ENCODE peak calls at places on chromosomes 11 and 22, in six cellular contexts. O is heart right ventricle, M is right atrium auricular region, Q is neural progenitor cell, H is heart left ventricle, J is uterus. D is an unnamed sample. For H3K9me3 and H3K4me1, the result is how much of the 10 kb centered on the place peaks cover.

GRCh38 chr22:45516923-45517675 is 14.4 kb downstream of the FBLN1 start:
- DNase-seq in O (no peak), M (no peak), Q (peak), H (no peak), J (no peak), D (no peak)

GRCh38 chr22:42873361-42873760 is 16.3 kb upstream of the ARFGAP3 start:
- DNase-seq in O (no peak), M (no peak), Q (no peak), H (no peak), J (no peak), D (no peak)

GRCh38 chr11:9951714-9952275 is 287.9 kb downstream of the SWAP70 start:
- DNase-seq in O (no peak), M (no peak), Q (no peak), H (no peak), J (peak), D (no peak)

GRCh38 chr11:129451524-129451923 is 75.9 kb downstream of the BARX2 start:
- DNase-seq in O (no peak), M (no peak), Q (no peak), H (no peak), J (no peak), D (no peak)

GRCh38 chr11:83072689-83073242 is 1.1 kb upstream of the RAB30 start:
- DNase-seq in O (no peak), M (no peak), Q (peak), H (no peak), J (no peak), D (no peak)

GRCh38 chr11:59557940-59558643 is 46.8 kb downstream of the OR4D9 start:
- DNase-seq in O (no peak), M (no peak), Q (peak), H (no peak), J (no peak), D (no peak)

GRCh38 chr11:132177106-132177505 is 806.7 kb downstream of the NTM start:
- DNase-seq in O (peak), M (no peak), Q (peak), H (no peak), J (no peak), D (no peak)

GRCh38 chr11:123510579-123510905 is 80.5 kb downstream of the GRAMD1B start:
- DNase-seq in O (no peak), M (no peak), Q (no peak), H (no peak), J (no peak), D (no peak)

GRCh38 chr11:43894546-43894945 is 13.9 kb downstream of the ALKBH3 start:
- DNase-seq in O (no peak), M (no peak), Q (no peak), H (no peak), J (no peak), D (no peak)

GRCh38 chr22:20807315-20807752 is 33.4 kb downstream of the SERPIND1 start:
- DNase-seq in O (no peak), M (no peak), Q (no peak), H (no peak), J (no peak), D (no peak)

GRCh38 chr11:2532704-2533641 is 88.2 kb downstream of the KCNQ1 start:
- DNase-seq in O (peak), M (peak), Q (peak), H (peak), J (peak), D (peak)
- H3K27ac ChIP-seq in O (peak), M (peak), Q (no peak), H (peak), J (peak), D (no peak)

GRCh38 chr11:133519560-133519959 is 12.7 kb downstream of the OPCML start:
- DNase-seq in O (peak), M (no peak), Q (no peak), H (peak), J (no peak), D (no peak)

GRCh38 chr11:133516845-133517244 is 15.5 kb downstream of the OPCML start:
- DNase-seq in O (peak), M (no peak), Q (no peak), H (peak), J (no peak), D (no peak)

GRCh38 chr11:133518702-133519264 is 13.5 kb downstream of the OPCML start:
- DNase-seq in O (no peak), M (no peak), Q (no peak), H (no peak), J (no peak), D (no peak)

GRCh38 chr11:133522344-133522743 is 10.0 kb downstream of the OPCML start:
- DNase-seq in O (no peak), M (no peak), Q (no peak), H (no peak), J (no peak), D (no peak)

DNA sequence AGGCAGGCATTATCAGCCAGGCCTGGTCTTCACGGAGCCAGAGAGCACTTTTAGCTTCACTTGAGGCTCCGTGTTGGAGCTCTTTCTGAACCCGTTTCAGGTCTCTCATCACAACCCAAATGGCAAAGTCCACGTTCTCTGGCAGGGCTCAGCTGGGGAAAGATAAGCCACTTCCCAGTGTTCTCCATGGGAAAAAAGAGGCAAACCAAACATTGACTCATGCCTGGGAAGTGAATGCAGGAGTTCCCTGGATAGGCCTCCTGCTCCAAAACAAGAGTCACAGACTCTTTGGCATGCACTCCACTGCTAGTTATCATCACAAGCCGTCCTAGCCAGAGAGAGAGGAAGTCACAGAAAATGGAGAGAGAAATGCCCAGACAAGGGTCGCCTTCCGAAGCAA is 11.6 kb downstream of the OPCML start:
- DNase-seq in O (peak), M (peak), Q (no peak), H (peak), J (no peak), D (no peak)
- H3K9me3 ChIP-seq in O (under half), M (under half), Q (under half), H (under half), J (under half), D (under half)

DNA sequence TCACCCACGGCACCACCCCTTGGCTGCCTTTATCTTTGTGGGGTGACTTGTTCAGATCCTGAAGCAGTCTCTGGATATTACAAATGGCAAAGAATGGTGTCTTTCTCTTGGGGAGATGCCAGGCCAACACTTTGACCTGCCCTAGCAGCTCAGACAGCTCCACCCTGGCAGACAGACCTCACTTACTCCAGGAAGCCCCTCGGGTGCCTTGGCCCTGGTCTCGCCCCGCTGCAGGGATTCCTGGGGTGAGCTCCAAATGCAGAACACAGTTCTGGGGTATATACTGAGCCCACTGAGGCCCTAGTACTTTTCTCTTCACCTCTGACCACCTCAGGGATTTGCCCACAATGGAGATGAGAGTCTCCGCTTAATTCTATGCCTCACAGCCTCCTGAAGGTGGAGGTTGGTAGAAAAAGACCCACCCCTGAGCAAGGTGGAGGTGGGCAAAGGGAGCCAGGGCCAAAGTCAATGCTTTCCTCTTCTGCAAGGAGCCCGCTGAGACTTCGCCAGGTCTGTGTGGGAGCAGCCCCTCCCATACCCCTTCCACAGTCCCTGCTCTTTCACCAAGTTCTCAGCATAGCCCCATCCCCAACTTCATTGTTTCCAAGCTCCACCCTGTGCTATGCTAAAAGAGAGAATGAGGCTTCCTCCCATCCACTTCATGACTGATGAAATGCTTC is 11.1 kb upstream of the ST3GAL4 start:
- DNase-seq in O (no peak), M (no peak), Q (no peak), H (peak), J (no peak), D (no peak)
- H3K4me1 ChIP-seq in O (half or more), M (under half), Q (under half), H (half or more), J (under half), D (under half)

GRCh38 chr11:71305451-71306125 is 53.2 kb upstream of the SHANK2 start:
- DNase-seq in O (no peak), M (peak), Q (no peak), H (no peak), J (no peak), D (no peak)

GRCh38 chr11:71309611-71310010 is 57.2 kb upstream of the SHANK2 start:
- DNase-seq in O (no peak), M (peak), Q (no peak), H (no peak), J (no peak), D (no peak)

GRCh38 chr11:71310184-71310583 is 57.8 kb upstream of the SHANK2 start:
- DNase-seq in O (no peak), M (no peak), Q (no peak), H (no peak), J (no peak), D (no peak)

GRCh38 chr11:71309181-71309580 is 56.8 kb upstream of the SHANK2 start:
- DNase-seq in O (no peak), M (peak), Q (no peak), H (no peak), J (no peak), D (no peak)

GRCh38 chr11:71307811-71308645 is 55.7 kb upstream of the SHANK2 start:
- DNase-seq in O (no peak), M (peak), Q (no peak), H (no peak), J (no peak), D (no peak)
- H3K27ac ChIP-seq in O (no peak), M (no peak), Q (no peak), H (no peak), J (no peak), D (no peak)